ENCODE peak calls at places on chromosomes 4 and X, in five cellular contexts. One of them, this sample, is unnamed.

GRCh38 chrX:134172588-134173259 is 64.3 kb upstream of the CCDC160 start:
- DNase-seq in aorta: peak
- DNase-seq in left ventricle myocardium inferior: peak
- DNase-seq in neuronal stem cell: no peak
- DNase-seq in caudate nucleus: peak
- DNase-seq in this sample: peak

GRCh38 chrX:154539077-154539476 is 7.6 kb downstream of the G6PD start:
- DNase-seq in aorta: no peak
- DNase-seq in left ventricle myocardium inferior: no peak
- DNase-seq in neuronal stem cell: no peak
- DNase-seq in caudate nucleus: no peak
- DNase-seq in this sample: no peak

GRCh38 chr4:151690164-151690856 is 70.5 kb downstream of the GATB start:
- DNase-seq in aorta: no peak
- DNase-seq in left ventricle myocardium inferior: no peak
- DNase-seq in neuronal stem cell: no peak
- DNase-seq in caudate nucleus: no peak
- DNase-seq in this sample: no peak

GRCh38 chr4:151934766-151935165 is 174.0 kb upstream of the GATB start:
- DNase-seq in aorta: no peak
- DNase-seq in left ventricle myocardium inferior: no peak
- DNase-seq in neuronal stem cell: no peak
- DNase-seq in caudate nucleus: no peak
- DNase-seq in this sample: no peak

GRCh38 chrX:140764401-140764919 is 54.9 kb downstream of the LINC00632 start:
- DNase-seq in aorta: peak
- DNase-seq in left ventricle myocardium inferior: no peak
- DNase-seq in neuronal stem cell: no peak
- DNase-seq in caudate nucleus: peak
- DNase-seq in this sample: no peak

GRCh38 chr4:177737387-177737965 is 295.2 kb upstream of the AGA start:
- DNase-seq in aorta: no peak
- DNase-seq in left ventricle myocardium inferior: no peak
- DNase-seq in neuronal stem cell: no peak
- DNase-seq in caudate nucleus: no peak
- DNase-seq in this sample: no peak

GRCh38 chrX:115584715-115585114 is 23.7 kb downstream of the PLS3 start:
- DNase-seq in aorta: no peak
- DNase-seq in left ventricle myocardium inferior: no peak
- DNase-seq in neuronal stem cell: no peak
- DNase-seq in caudate nucleus: no peak
- DNase-seq in this sample: no peak

GRCh38 chr4:75555294-75556164 is at the start of gene ODAPH:
- DNase-seq in aorta: no peak
- DNase-seq in left ventricle myocardium inferior: no peak
- DNase-seq in neuronal stem cell: no peak
- DNase-seq in caudate nucleus: no peak
- DNase-seq in this sample: no peak

GRCh38 chrX:19673334-19674040 is 158.2 kb upstream of the MAP3K15 start:
- DNase-seq in aorta: peak
- DNase-seq in left ventricle myocardium inferior: peak
- DNase-seq in neuronal stem cell: no peak
- DNase-seq in caudate nucleus: no peak
- DNase-seq in this sample: no peak

GRCh38 chrX:103774070-103774642 is 2.5 kb upstream of the PLP1 start:
- DNase-seq in aorta: no peak
- DNase-seq in left ventricle myocardium inferior: no peak
- DNase-seq in neuronal stem cell: no peak
- DNase-seq in caudate nucleus: peak
- DNase-seq in this sample: peak

GRCh38 chr4:108861339-108861738 is 98.5 kb upstream of the ETNPPL start:
- DNase-seq in aorta: no peak
- DNase-seq in left ventricle myocardium inferior: no peak
- DNase-seq in neuronal stem cell: no peak
- DNase-seq in caudate nucleus: no peak
- DNase-seq in this sample: no peak

GRCh38 chrX:36199926-36200325 is 280.4 kb downstream of the CFAP47 start:
- DNase-seq in aorta: no peak
- DNase-seq in left ventricle myocardium inferior: no peak
- DNase-seq in neuronal stem cell: no peak
- DNase-seq in caudate nucleus: no peak
- DNase-seq in this sample: no peak

GRCh38 chr4:121551881-121552280 is 144.9 kb downstream of the ANXA5 start:
- DNase-seq in aorta: no peak
- DNase-seq in left ventricle myocardium inferior: no peak
- DNase-seq in neuronal stem cell: no peak
- DNase-seq in caudate nucleus: no peak
- DNase-seq in this sample: no peak

GRCh38 chr4:123354701-123355100 is 41.9 kb upstream of the SPRY1 start:
- DNase-seq in aorta: no peak
- DNase-seq in left ventricle myocardium inferior: no peak
- DNase-seq in neuronal stem cell: no peak
- DNase-seq in caudate nucleus: no peak
- DNase-seq in this sample: no peak

GRCh38 chrX:148422531-148422930 is 77.9 kb upstream of the AFF2 start:
- DNase-seq in aorta: no peak
- DNase-seq in left ventricle myocardium inferior: no peak
- DNase-seq in neuronal stem cell: no peak
- DNase-seq in caudate nucleus: no peak
- DNase-seq in this sample: no peak

GRCh38 chr4:108172780-108173598 is 4.3 kb upstream of the LEF1 start:
- DNase-seq in aorta: peak
- DNase-seq in left ventricle myocardium inferior: no peak
- DNase-seq in neuronal stem cell: peak
- DNase-seq in caudate nucleus: no peak
- DNase-seq in this sample: no peak

GRCh38 chr4:73080789-73081188 is 11.3 kb upstream of the COX18 start:
- DNase-seq in aorta: no peak
- DNase-seq in left ventricle myocardium inferior: no peak
- DNase-seq in neuronal stem cell: no peak
- DNase-seq in caudate nucleus: no peak
- DNase-seq in this sample: no peak

GRCh38 chr4:8228319-8229250 is 29.5 kb downstream of the SH3TC1 start:
- DNase-seq in aorta: no peak
- DNase-seq in left ventricle myocardium inferior: peak
- DNase-seq in neuronal stem cell: no peak
- DNase-seq in caudate nucleus: peak
- DNase-seq in this sample: peak

GRCh38 chrX:44898411-44899221 is 25.6 kb downstream of the KDM6A start:
- DNase-seq in aorta: no peak
- DNase-seq in left ventricle myocardium inferior: no peak
- DNase-seq in neuronal stem cell: no peak
- DNase-seq in caudate nucleus: no peak
- DNase-seq in this sample: no peak

GRCh38 chrX:53253293-53254020 is 27.9 kb downstream of the IQSEC2 start:
- DNase-seq in aorta: peak
- DNase-seq in left ventricle myocardium inferior: no peak
- DNase-seq in neuronal stem cell: no peak
- DNase-seq in caudate nucleus: no peak
- DNase-seq in this sample: no peak

GRCh38 chrX:155966876-155967275 is 30.6 kb upstream of the IL9R start:
- DNase-seq in aorta: no peak
- DNase-seq in left ventricle myocardium inferior: no peak
- DNase-seq in neuronal stem cell: no peak
- DNase-seq in caudate nucleus: no peak
- DNase-seq in this sample: no peak

GRCh38 chr4:70839537-70840093 is at the start of gene GRSF1:
- DNase-seq in aorta: peak
- DNase-seq in left ventricle myocardium inferior: peak
- DNase-seq in neuronal stem cell: peak
- DNase-seq in caudate nucleus: peak
- DNase-seq in this sample: peak

GRCh38 chrX:40152173-40152705 is 54.5 kb upstream of the BCOR start:
- DNase-seq in aorta: peak
- DNase-seq in left ventricle myocardium inferior: no peak
- DNase-seq in neuronal stem cell: no peak
- DNase-seq in caudate nucleus: peak
- DNase-seq in this sample: peak

GRCh38 chr4:8086751-8087445 is 71.7 kb downstream of the ABLIM2 start:
- DNase-seq in aorta: peak
- DNase-seq in left ventricle myocardium inferior: no peak
- DNase-seq in neuronal stem cell: no peak
- DNase-seq in caudate nucleus: no peak
- DNase-seq in this sample: no peak

GRCh38 chr4:118811008-118811764 is 24.7 kb downstream of the SEC24D start:
- DNase-seq in aorta: no peak
- DNase-seq in left ventricle myocardium inferior: no peak
- DNase-seq in neuronal stem cell: no peak
- DNase-seq in caudate nucleus: no peak
- DNase-seq in this sample: no peak

GRCh38 chr4:177478496-177478895 is 36.3 kb upstream of the AGA start:
- DNase-seq in aorta: no peak
- DNase-seq in left ventricle myocardium inferior: no peak
- DNase-seq in neuronal stem cell: no peak
- DNase-seq in caudate nucleus: no peak
- DNase-seq in this sample: no peak

GRCh38 chr4:7861440-7861881 is 78.2 kb downstream of the AFAP1 start:
- DNase-seq in aorta: no peak
- DNase-seq in left ventricle myocardium inferior: peak
- DNase-seq in neuronal stem cell: peak
- DNase-seq in caudate nucleus: no peak
- DNase-seq in this sample: no peak

GRCh38 chr4:147970003-147970402 is 238.1 kb downstream of the ARHGAP10 start:
- DNase-seq in aorta: no peak
- DNase-seq in left ventricle myocardium inferior: no peak
- DNase-seq in neuronal stem cell: no peak
- DNase-seq in caudate nucleus: no peak
- DNase-seq in this sample: no peak

GRCh38 chr4:162458051-162458450 is 294.3 kb upstream of the FSTL5 start:
- DNase-seq in aorta: no peak
- DNase-seq in left ventricle myocardium inferior: no peak
- DNase-seq in neuronal stem cell: no peak
- DNase-seq in caudate nucleus: no peak
- DNase-seq in this sample: no peak

GRCh38 chrX:149540621-149541520 is at the start of gene EOLA1:
- DNase-seq in aorta: peak
- DNase-seq in left ventricle myocardium inferior: peak
- DNase-seq in neuronal stem cell: no peak
- DNase-seq in caudate nucleus: peak
- DNase-seq in this sample: peak
- H3K27ac ChIP-seq in aorta: peak
- H3K27ac ChIP-seq in left ventricle myocardium inferior: peak
- H3K27ac ChIP-seq in neuronal stem cell: peak
- H3K27ac ChIP-seq in caudate nucleus: peak
- H3K27ac ChIP-seq in this sample: peak

GRCh38 chrX:120468479-120468824 is 644 bp downstream of the LAMP2 start:
- DNase-seq in aorta: no peak
- DNase-seq in left ventricle myocardium inferior: no peak
- DNase-seq in neuronal stem cell: no peak
- DNase-seq in caudate nucleus: no peak
- DNase-seq in this sample: no peak
- H3K27ac ChIP-seq in aorta: peak
- H3K27ac ChIP-seq in left ventricle myocardium inferior: peak
- H3K27ac ChIP-seq in neuronal stem cell: no peak
- H3K27ac ChIP-seq in caudate nucleus: peak
- H3K27ac ChIP-seq in this sample: peak

DNA sequence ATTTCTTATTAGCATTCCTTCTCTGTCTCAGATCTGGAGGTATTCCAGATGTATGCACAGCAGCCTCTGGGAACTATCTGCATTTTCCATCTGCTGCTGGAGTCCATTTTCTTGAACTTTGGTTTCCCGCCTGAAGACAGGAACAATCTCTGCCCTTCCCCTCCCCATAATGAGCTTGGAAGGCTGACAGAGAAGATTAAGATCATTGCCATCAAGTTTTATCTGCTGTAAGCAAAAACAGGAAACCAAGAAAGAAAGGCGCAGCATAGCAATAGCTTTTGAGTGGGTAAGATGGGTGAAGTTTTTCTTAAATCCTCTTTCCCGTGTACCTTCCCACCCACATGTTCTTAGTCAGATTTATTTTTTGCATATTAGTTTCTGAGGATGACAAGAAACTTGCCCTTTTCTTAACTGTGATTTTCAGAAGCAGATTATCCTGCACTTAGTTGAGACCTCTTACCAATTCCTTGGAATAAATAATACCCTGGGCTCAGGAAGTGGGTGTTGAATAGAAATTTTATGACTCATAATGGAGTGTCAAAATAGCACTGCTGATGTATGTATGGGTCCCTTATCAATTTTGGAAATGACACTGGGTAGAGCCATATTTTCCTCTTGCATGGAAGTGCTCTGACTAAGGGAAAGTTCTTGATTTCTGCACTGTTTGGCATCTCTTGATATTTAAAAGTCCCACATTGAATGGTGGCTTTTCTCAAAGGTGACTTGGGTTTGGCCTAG is 78.3 kb downstream of the CT47B1 start:
- DNase-seq in aorta: no peak
- DNase-seq in left ventricle myocardium inferior: no peak
- DNase-seq in neuronal stem cell: no peak
- DNase-seq in caudate nucleus: no peak
- DNase-seq in this sample: no peak
- H3K27ac ChIP-seq in aorta: no peak
- H3K27ac ChIP-seq in left ventricle myocardium inferior: peak
- H3K27ac ChIP-seq in neuronal stem cell: no peak
- H3K27ac ChIP-seq in caudate nucleus: peak
- H3K27ac ChIP-seq in this sample: no peak

DNA sequence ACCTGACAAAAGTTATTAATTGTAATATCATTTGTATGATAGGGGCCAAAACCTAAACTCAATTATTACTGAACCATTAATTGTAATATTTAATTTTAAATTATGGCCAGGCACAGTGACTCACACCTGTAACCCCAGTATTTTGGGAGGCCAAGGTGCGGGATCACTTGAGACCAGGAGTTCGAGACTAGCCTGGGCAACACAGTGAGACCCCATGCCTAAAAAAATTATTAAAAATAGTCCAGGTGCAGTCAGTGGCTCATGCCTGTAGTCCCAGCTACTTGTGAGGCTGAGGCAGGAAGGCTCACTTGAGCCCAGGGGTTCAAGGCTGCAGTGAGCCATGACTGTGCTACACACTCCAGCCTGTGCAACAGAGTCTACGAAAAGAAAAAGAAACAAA is 18.0 kb downstream of the PPAT start:
- DNase-seq in aorta: no peak
- DNase-seq in left ventricle myocardium inferior: no peak
- DNase-seq in neuronal stem cell: no peak
- DNase-seq in caudate nucleus: no peak
- DNase-seq in this sample: no peak
- H3K27ac ChIP-seq in aorta: no peak
- H3K27ac ChIP-seq in left ventricle myocardium inferior: no peak
- H3K27ac ChIP-seq in neuronal stem cell: no peak
- H3K27ac ChIP-seq in caudate nucleus: no peak
- H3K27ac ChIP-seq in this sample: no peak

DNA sequence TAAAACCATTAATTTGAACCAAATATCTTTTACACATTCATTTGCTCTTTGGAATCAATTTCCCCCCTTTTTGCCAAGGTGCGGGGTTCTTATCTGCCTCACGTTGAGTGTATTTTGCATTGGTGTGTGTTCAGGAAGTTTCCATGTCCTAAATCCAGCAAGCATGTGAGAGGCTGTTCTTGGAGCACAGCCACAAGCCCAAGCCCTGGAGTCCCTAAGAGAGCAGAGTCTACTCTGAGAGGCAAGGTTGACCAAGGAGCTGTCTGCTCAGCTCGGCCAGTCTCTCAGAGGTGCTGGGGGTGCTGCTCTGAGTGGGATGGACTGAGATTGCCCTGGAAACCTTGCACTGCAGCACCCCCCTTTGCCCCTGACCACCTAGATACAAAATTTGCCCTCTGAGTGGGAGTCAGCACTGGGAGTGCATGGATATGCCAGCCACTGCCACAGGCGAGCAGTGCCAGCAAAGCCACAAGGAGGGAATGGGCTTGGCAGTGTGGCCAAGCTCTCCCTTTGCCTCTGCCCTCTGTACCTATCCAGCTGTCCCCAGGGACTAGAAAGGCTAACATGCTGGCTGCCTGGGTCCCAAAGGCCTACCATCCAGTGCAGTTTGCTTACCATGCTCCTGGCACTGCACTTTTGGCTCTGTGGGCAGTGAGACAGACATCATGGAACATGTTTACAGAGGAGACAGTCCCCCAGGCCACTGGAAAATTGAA is 20.5 kb upstream of the FAM193A start:
- DNase-seq in aorta: no peak
- DNase-seq in left ventricle myocardium inferior: peak
- DNase-seq in neuronal stem cell: no peak
- DNase-seq in caudate nucleus: no peak
- DNase-seq in this sample: peak
- H3K27ac ChIP-seq in aorta: peak
- H3K27ac ChIP-seq in left ventricle myocardium inferior: peak
- H3K27ac ChIP-seq in neuronal stem cell: no peak
- H3K27ac ChIP-seq in caudate nucleus: no peak
- H3K27ac ChIP-seq in this sample: peak